ENCODE peak calls at places on chromosomes 7 and 10, in five cellular contexts. One of them, this sample, is unnamed.

GRCh38 chr7:36387437-36388345 is 2.0 kb upstream of the ANLN start:
- DNase-seq in naive thymus-derived CD8-positive, alpha-beta T cell: no peak
- DNase-seq in activated naive CD4-positive, alpha-beta T cell treated with anti-CD3 and anti-CD28 coated beads for 36 hours: no peak
- DNase-seq in mucosa of descending colon: no peak
- DNase-seq in HFFc6: peak; percentile 26
- DNase-seq in this sample: no peak

GRCh38 chr7:33968591-33968990 is 63.3 kb downstream of the BMPER start:
- DNase-seq in activated naive CD4-positive, alpha-beta T cell treated with anti-CD3 and anti-CD28 coated beads for 36 hours: no peak
- DNase-seq in naive thymus-derived CD8-positive, alpha-beta T cell: no peak
- DNase-seq in HFFc6: no peak
- DNase-seq in mucosa of descending colon: no peak
- DNase-seq in this sample: no peak

GRCh38 chr10:78696791-78697420 is 371.9 kb upstream of the ZMIZ1 start:
- DNase-seq in mucosa of descending colon: no peak
- DNase-seq in HFFc6: no peak
- DNase-seq in activated naive CD4-positive, alpha-beta T cell treated with anti-CD3 and anti-CD28 coated beads for 36 hours: no peak
- DNase-seq in naive thymus-derived CD8-positive, alpha-beta T cell: no peak
- DNase-seq in this sample: no peak

GRCh38 chr7:30650455-30650854 is 31.8 kb downstream of the CRHR2 start:
- DNase-seq in naive thymus-derived CD8-positive, alpha-beta T cell: no peak
- DNase-seq in mucosa of descending colon: no peak
- DNase-seq in activated naive CD4-positive, alpha-beta T cell treated with anti-CD3 and anti-CD28 coated beads for 36 hours: no peak
- DNase-seq in HFFc6: no peak
- DNase-seq in this sample: no peak

GRCh38 chr10:44334621-44335184 is 50.2 kb downstream of the CXCL12 start:
- DNase-seq in mucosa of descending colon: no peak
- DNase-seq in activated naive CD4-positive, alpha-beta T cell treated with anti-CD3 and anti-CD28 coated beads for 36 hours: no peak
- DNase-seq in naive thymus-derived CD8-positive, alpha-beta T cell: no peak
- DNase-seq in HFFc6: peak; percentile 79
- DNase-seq in this sample: no peak

GRCh38 chr10:114304566-114305421 is 65.7 kb downstream of the VWA2 start:
- DNase-seq in mucosa of descending colon: peak; percentile 70
- DNase-seq in activated naive CD4-positive, alpha-beta T cell treated with anti-CD3 and anti-CD28 coated beads for 36 hours: peak; percentile 63
- DNase-seq in HFFc6: no peak
- DNase-seq in naive thymus-derived CD8-positive, alpha-beta T cell: peak; percentile 71
- DNase-seq in this sample: peak; percentile 17

GRCh38 chr10:86436963-86437362 is 70.4 kb upstream of the GRID1 start:
- DNase-seq in naive thymus-derived CD8-positive, alpha-beta T cell: no peak
- DNase-seq in activated naive CD4-positive, alpha-beta T cell treated with anti-CD3 and anti-CD28 coated beads for 36 hours: no peak
- DNase-seq in HFFc6: no peak
- DNase-seq in mucosa of descending colon: no peak
- DNase-seq in this sample: no peak

GRCh38 chr7:27814054-27814453 is 74.1 kb downstream of the TAX1BP1 start:
- DNase-seq in mucosa of descending colon: no peak
- DNase-seq in naive thymus-derived CD8-positive, alpha-beta T cell: no peak
- DNase-seq in activated naive CD4-positive, alpha-beta T cell treated with anti-CD3 and anti-CD28 coated beads for 36 hours: no peak
- DNase-seq in HFFc6: no peak
- DNase-seq in this sample: no peak

GRCh38 chr7:43872401-43873165 is 3.3 kb upstream of the MRPS24 start:
- DNase-seq in activated naive CD4-positive, alpha-beta T cell treated with anti-CD3 and anti-CD28 coated beads for 36 hours: no peak
- DNase-seq in HFFc6: peak; percentile 87
- DNase-seq in naive thymus-derived CD8-positive, alpha-beta T cell: no peak
- DNase-seq in mucosa of descending colon: peak; percentile 45
- DNase-seq in this sample: no peak

GRCh38 chr10:113104071-113104470 is 154.0 kb downstream of the TCF7L2 start:
- DNase-seq in activated naive CD4-positive, alpha-beta T cell treated with anti-CD3 and anti-CD28 coated beads for 36 hours: no peak
- DNase-seq in naive thymus-derived CD8-positive, alpha-beta T cell: no peak
- DNase-seq in HFFc6: peak; percentile 31
- DNase-seq in mucosa of descending colon: no peak
- DNase-seq in this sample: no peak

GRCh38 chr10:76080406-76080805 is 649.0 kb downstream of the LRMDA start:
- DNase-seq in HFFc6: peak; percentile 62
- DNase-seq in activated naive CD4-positive, alpha-beta T cell treated with anti-CD3 and anti-CD28 coated beads for 36 hours: no peak
- DNase-seq in mucosa of descending colon: no peak
- DNase-seq in naive thymus-derived CD8-positive, alpha-beta T cell: no peak
- DNase-seq in this sample: no peak

GRCh38 chr10:70299876-70300275 is 16.1 kb upstream of the NPFFR1 start:
- DNase-seq in mucosa of descending colon: no peak
- DNase-seq in activated naive CD4-positive, alpha-beta T cell treated with anti-CD3 and anti-CD28 coated beads for 36 hours: no peak
- DNase-seq in naive thymus-derived CD8-positive, alpha-beta T cell: no peak
- DNase-seq in HFFc6: no peak
- DNase-seq in this sample: no peak

GRCh38 chr7:5755704-5756131 is 25.7 kb downstream of the RNF216 start:
- DNase-seq in activated naive CD4-positive, alpha-beta T cell treated with anti-CD3 and anti-CD28 coated beads for 36 hours: no peak
- DNase-seq in HFFc6: peak; percentile 47
- DNase-seq in naive thymus-derived CD8-positive, alpha-beta T cell: no peak
- DNase-seq in mucosa of descending colon: no peak
- DNase-seq in this sample: no peak

GRCh38 chr7:116399808-116400207 is 99.7 kb upstream of the CAV2 start:
- DNase-seq in activated naive CD4-positive, alpha-beta T cell treated with anti-CD3 and anti-CD28 coated beads for 36 hours: no peak
- DNase-seq in naive thymus-derived CD8-positive, alpha-beta T cell: no peak
- DNase-seq in HFFc6: peak; percentile 22
- DNase-seq in mucosa of descending colon: no peak
- DNase-seq in this sample: no peak

GRCh38 chr10:125562737-125563136 is 120.2 kb downstream of the TEX36 start:
- DNase-seq in activated naive CD4-positive, alpha-beta T cell treated with anti-CD3 and anti-CD28 coated beads for 36 hours: no peak
- DNase-seq in naive thymus-derived CD8-positive, alpha-beta T cell: no peak
- DNase-seq in mucosa of descending colon: no peak
- DNase-seq in HFFc6: no peak
- DNase-seq in this sample: no peak

GRCh38 chr10:103157246-103157645 is 35.8 kb downstream of the NT5C2 start:
- DNase-seq in activated naive CD4-positive, alpha-beta T cell treated with anti-CD3 and anti-CD28 coated beads for 36 hours: no peak
- DNase-seq in HFFc6: no peak
- DNase-seq in naive thymus-derived CD8-positive, alpha-beta T cell: no peak
- DNase-seq in mucosa of descending colon: no peak
- DNase-seq in this sample: no peak

GRCh38 chr10:1574719-1575118 is 162.6 kb downstream of the ADARB2 start:
- DNase-seq in naive thymus-derived CD8-positive, alpha-beta T cell: no peak
- DNase-seq in HFFc6: no peak
- DNase-seq in activated naive CD4-positive, alpha-beta T cell treated with anti-CD3 and anti-CD28 coated beads for 36 hours: no peak
- DNase-seq in mucosa of descending colon: no peak
- DNase-seq in this sample: no peak

GRCh38 chr10:123141791-123142700 is 5.9 kb upstream of the HMX2 start:
- DNase-seq in naive thymus-derived CD8-positive, alpha-beta T cell: no peak
- DNase-seq in HFFc6: no peak
- DNase-seq in activated naive CD4-positive, alpha-beta T cell treated with anti-CD3 and anti-CD28 coated beads for 36 hours: no peak
- DNase-seq in mucosa of descending colon: no peak
- DNase-seq in this sample: no peak

GRCh38 chr10:16996530-16996964 is 133.1 kb downstream of the CUBN start:
- DNase-seq in mucosa of descending colon: no peak
- DNase-seq in HFFc6: peak; percentile 52
- DNase-seq in activated naive CD4-positive, alpha-beta T cell treated with anti-CD3 and anti-CD28 coated beads for 36 hours: no peak
- DNase-seq in naive thymus-derived CD8-positive, alpha-beta T cell: no peak
- DNase-seq in this sample: no peak

GRCh38 chr10:131924982-131925649 is 24.3 kb downstream of the PPP2R2D start:
- DNase-seq in mucosa of descending colon: no peak
- DNase-seq in naive thymus-derived CD8-positive, alpha-beta T cell: no peak
- DNase-seq in activated naive CD4-positive, alpha-beta T cell treated with anti-CD3 and anti-CD28 coated beads for 36 hours: no peak
- DNase-seq in HFFc6: no peak
- DNase-seq in this sample: no peak

GRCh38 chr7:86760236-86760635 is 116.5 kb downstream of the GRM3 start:
- DNase-seq in mucosa of descending colon: no peak
- DNase-seq in HFFc6: no peak
- DNase-seq in activated naive CD4-positive, alpha-beta T cell treated with anti-CD3 and anti-CD28 coated beads for 36 hours: no peak
- DNase-seq in naive thymus-derived CD8-positive, alpha-beta T cell: no peak
- DNase-seq in this sample: no peak

GRCh38 chr7:127287133-127287532 is 34.4 kb upstream of the GRM8 start:
- DNase-seq in activated naive CD4-positive, alpha-beta T cell treated with anti-CD3 and anti-CD28 coated beads for 36 hours: no peak
- DNase-seq in mucosa of descending colon: peak; percentile 4
- DNase-seq in HFFc6: no peak
- DNase-seq in naive thymus-derived CD8-positive, alpha-beta T cell: no peak
- DNase-seq in this sample: no peak

GRCh38 chr10:19918800-19919199 is 102.6 kb downstream of the PLXDC2 start:
- DNase-seq in mucosa of descending colon: no peak
- DNase-seq in activated naive CD4-positive, alpha-beta T cell treated with anti-CD3 and anti-CD28 coated beads for 36 hours: no peak
- DNase-seq in naive thymus-derived CD8-positive, alpha-beta T cell: no peak
- DNase-seq in HFFc6: no peak
- DNase-seq in this sample: no peak

GRCh38 chr10:114550756-114551290 is 107.3 kb downstream of the ABLIM1 start:
- DNase-seq in HFFc6: peak; percentile 39
- DNase-seq in naive thymus-derived CD8-positive, alpha-beta T cell: no peak
- DNase-seq in activated naive CD4-positive, alpha-beta T cell treated with anti-CD3 and anti-CD28 coated beads for 36 hours: no peak
- DNase-seq in mucosa of descending colon: no peak
- DNase-seq in this sample: no peak

GRCh38 chr10:34078798-34079470 is 736.2 kb downstream of the PARD3 start:
- DNase-seq in activated naive CD4-positive, alpha-beta T cell treated with anti-CD3 and anti-CD28 coated beads for 36 hours: no peak
- DNase-seq in naive thymus-derived CD8-positive, alpha-beta T cell: no peak
- DNase-seq in HFFc6: no peak
- DNase-seq in mucosa of descending colon: no peak
- DNase-seq in this sample: no peak

GRCh38 chr7:111853231-111853990 is 291.1 kb upstream of the IMMP2L start:
- DNase-seq in naive thymus-derived CD8-positive, alpha-beta T cell: no peak
- DNase-seq in HFFc6: peak; percentile 19
- DNase-seq in activated naive CD4-positive, alpha-beta T cell treated with anti-CD3 and anti-CD28 coated beads for 36 hours: no peak
- DNase-seq in mucosa of descending colon: peak; percentile 46
- DNase-seq in this sample: no peak

GRCh38 chr7:83547526-83547925 is 101.4 kb downstream of the SEMA3E start:
- DNase-seq in HFFc6: no peak
- DNase-seq in mucosa of descending colon: peak; percentile 18
- DNase-seq in activated naive CD4-positive, alpha-beta T cell treated with anti-CD3 and anti-CD28 coated beads for 36 hours: no peak
- DNase-seq in naive thymus-derived CD8-positive, alpha-beta T cell: no peak
- DNase-seq in this sample: no peak

GRCh38 chr10:100510533-100511308 is 8.9 kb downstream of the SEC31B start:
- DNase-seq in HFFc6: no peak
- DNase-seq in mucosa of descending colon: no peak
- DNase-seq in activated naive CD4-positive, alpha-beta T cell treated with anti-CD3 and anti-CD28 coated beads for 36 hours: peak; percentile 88
- DNase-seq in naive thymus-derived CD8-positive, alpha-beta T cell: peak; percentile 64
- DNase-seq in this sample: peak; percentile 17

GRCh38 chr7:157621131-157621681 is 284.4 kb downstream of the DNAJB6 start:
- DNase-seq in activated naive CD4-positive, alpha-beta T cell treated with anti-CD3 and anti-CD28 coated beads for 36 hours: no peak
- DNase-seq in HFFc6: no peak
- DNase-seq in mucosa of descending colon: no peak
- DNase-seq in naive thymus-derived CD8-positive, alpha-beta T cell: no peak
- DNase-seq in this sample: no peak

GRCh38 chr7:24038993-24039392 is 245.0 kb upstream of the NPY start:
- DNase-seq in HFFc6: no peak
- DNase-seq in naive thymus-derived CD8-positive, alpha-beta T cell: no peak
- DNase-seq in mucosa of descending colon: no peak
- DNase-seq in activated naive CD4-positive, alpha-beta T cell treated with anti-CD3 and anti-CD28 coated beads for 36 hours: no peak
- DNase-seq in this sample: no peak

GRCh38 chr7:155104913-155105312 is 34.8 kb downstream of the HTR5A start:
- DNase-seq in mucosa of descending colon: peak; percentile 38
- DNase-seq in HFFc6: no peak
- DNase-seq in naive thymus-derived CD8-positive, alpha-beta T cell: no peak
- DNase-seq in activated naive CD4-positive, alpha-beta T cell treated with anti-CD3 and anti-CD28 coated beads for 36 hours: no peak
- DNase-seq in this sample: no peak

This sample was measured in GDM1.